ENCODE peak calls at places on chromosomes 2 and 18, in ten cellular contexts. T is posterior vena cava; X is ACHN; A is NCI-H1092 treated with DMSO at 0.1 percent for 48 hours; D is frontal cortex; K is LoVo; Y is cardiac muscle cell; J is GM23248; O is neural crest cell; U is activated naive CD8-positive, alpha-beta T cell treated with anti-CD3 and anti-CD28 coated beads, Interleukin-2, amount 50 U/mL, for 24 hours. P is an unnamed sample.

GRCh38 chr18:32769242-32770180 is 3.3 kb downstream of the KLHL14 start:
- DNase-seq in X (no peak), D (no peak), A (peak), K (no peak), O (peak), J (no peak), U (peak), T (no peak), Y (peak), P (no peak)

GRCh38 chr18:37483221-37483971 is 82.2 kb downstream of the CELF4 start:
- DNase-seq in T (no peak), J (peak), Y (peak), K (no peak), U (no peak), X (peak), A (no peak), O (peak), D (no peak), P (no peak)

GRCh38 chr2:54578668-54579045 is 122.5 kb downstream of the SPTBN1 start:
- DNase-seq in K (no peak), J (no peak), A (no peak), X (no peak), O (no peak), Y (no peak), U (no peak), D (no peak), T (no peak), P (no peak)

GRCh38 chr2:216714412-216714775 is 19.0 kb upstream of the IGFBP5 start:
- DNase-seq in O (no peak), T (no peak), J (peak), A (no peak), U (no peak), K (no peak), Y (no peak), X (no peak), D (no peak), P (no peak)

GRCh38 chr18:59395226-59396175 is 36.4 kb upstream of the LMAN1 start:
- DNase-seq in D (no peak), U (no peak), Y (no peak), A (peak), T (no peak), K (no peak), O (no peak), X (no peak), J (no peak), P (no peak)

GRCh38 chr2:144936442-144936841 is 416.5 kb upstream of the ZEB2 start:
- DNase-seq in A (no peak), K (no peak), T (no peak), X (no peak), O (no peak), D (no peak), U (no peak), J (peak), Y (no peak), P (no peak)

GRCh38 chr18:34491719-34492118 is 218.4 kb upstream of the DTNA start:
- DNase-seq in T (no peak), K (no peak), O (no peak), Y (no peak), A (no peak), X (no peak), J (no peak), U (no peak), D (no peak), P (no peak)

GRCh38 chr2:165634855-165635254 is 159.2 kb downstream of the GALNT3 start:
- DNase-seq in D (peak), O (no peak), X (no peak), A (peak), J (peak), K (no peak), T (no peak), U (no peak), Y (peak), P (no peak)

GRCh38 chr2:233972941-233973575 is 55.9 kb downstream of the TRPM8 start:
- DNase-seq in D (no peak), U (no peak), K (no peak), Y (no peak), A (no peak), O (no peak), X (no peak), T (no peak), J (no peak), P (no peak)

GRCh38 chr2:180823546-180824141 is 156.8 kb upstream of the UBE2E3 start:
- DNase-seq in D (no peak), U (no peak), T (no peak), X (peak), A (no peak), O (no peak), K (no peak), J (peak), Y (no peak), P (no peak)

GRCh38 chr2:175445276-175445675 is 263.8 kb upstream of the ATP5MC3 start:
- DNase-seq in T (no peak), U (no peak), O (no peak), J (no peak), D (no peak), Y (no peak), K (no peak), X (no peak), A (no peak), P (no peak)

GRCh38 chr2:230262246-230262645 is 36.7 kb downstream of the SP140 start:
- DNase-seq in T (no peak), O (no peak), X (no peak), U (no peak), K (no peak), Y (no peak), D (no peak), A (no peak), J (no peak), P (no peak)

GRCh38 chr2:234038076-234038802 is 12.3 kb upstream of the SPP2 start:
- DNase-seq in X (no peak), D (no peak), O (no peak), J (no peak), A (no peak), T (no peak), K (no peak), U (no peak), Y (no peak), P (no peak)

GRCh38 chr18:23503967-23504352 is 649 bp downstream of the RMC1 start:
- DNase-seq in X (no peak), D (no peak), J (peak), O (no peak), K (no peak), T (no peak), A (no peak), Y (no peak), U (no peak), P (no peak)

GRCh38 chr2:59413751-59414570 is 1139.5 kb downstream of the BCL11A start:
- DNase-seq in K (no peak), Y (no peak), U (no peak), D (no peak), X (no peak), T (no peak), A (no peak), O (no peak), J (no peak), P (no peak)

GRCh38 chr18:34929336-34929780 is 111.9 kb upstream of the MAPRE2 start:
- DNase-seq in A (no peak), T (no peak), J (peak), X (peak), U (no peak), K (peak), D (no peak), Y (no peak), O (no peak), P (no peak)

P was measured in coronary artery.